ENCODE peak calls at places on chromosome 6, in four cellular contexts. Q is IMR-90, W is right lobe of liver, E is HCT116. O is an unnamed sample.

GRCh38 chr6:141361559-141361958 is 771.2 kb upstream of the GJE1 start:
- DNase-seq in Q (no peak), W (no peak), E (no peak), O (no peak)

GRCh38 chr6:132400641-132401119 is 595 bp downstream of the MOXD1 start:
- DNase-seq in Q (no peak), W (no peak), E (no peak), O (no peak)

GRCh38 chr6:160992323-160993314 is 1.1 kb downstream of the MAP3K4 start:
- DNase-seq in Q (peak), W (no peak), E (peak), O (no peak)

GRCh38 chr6:31966506-31966905 is 5.4 kb downstream of the DXO start:
- DNase-seq in Q (no peak), W (peak), E (no peak), O (peak)

GRCh38 chr6:93801101-93801847 is 381.9 kb upstream of the EPHA7 start:
- DNase-seq in Q (no peak), W (no peak), E (no peak), O (no peak)

GRCh38 chr6:145587342-145587741 is 148.0 kb downstream of the EPM2A start:
- DNase-seq in Q (no peak), W (no peak), E (no peak), O (no peak)

GRCh38 chr6:131849799-131850198 is 42.0 kb downstream of the ENPP1 start:
- DNase-seq in Q (no peak), W (no peak), E (no peak), O (no peak)

GRCh38 chr6:28996844-28997502 is 8.1 kb downstream of the ZNF311 start:
- DNase-seq in Q (peak), W (no peak), E (no peak), O (no peak)

GRCh38 chr6:36099872-36100483 is 30.3 kb upstream of the MAPK13 start:
- DNase-seq in Q (no peak), W (no peak), E (no peak), O (no peak)

GRCh38 chr6:160462551-160463109 is 114.5 kb downstream of the SLC22A3 start:
- DNase-seq in Q (peak), W (no peak), E (no peak), O (no peak)

GRCh38 chr6:24078200-24078599 is 47.8 kb upstream of the NRSN1 start:
- DNase-seq in Q (no peak), W (no peak), E (no peak), O (no peak)

GRCh38 chr6:31920803-31921202 is 6.7 kb upstream of the C2 start:
- DNase-seq in Q (no peak), W (no peak), E (no peak), O (no peak)

GRCh38 chr6:3887150-3887700 is 38.1 kb downstream of the FAM50B start:
- DNase-seq in Q (peak), W (peak), E (no peak), O (no peak)

GRCh38 chr6:164927288-164928040 is 381.9 kb downstream of the C6orf118 start:
- DNase-seq in Q (peak), W (peak), E (peak), O (peak)

GRCh38 chr6:38943964-38944363 is 104.6 kb upstream of the GLP1R start:
- DNase-seq in Q (no peak), W (no peak), E (no peak), O (no peak)

GRCh38 chr6:1029196-1029595 is 282.7 kb upstream of the FOXQ1 start:
- DNase-seq in Q (no peak), W (no peak), E (no peak), O (no peak)

GRCh38 chr6:17156966-17157365 is 55.1 kb downstream of the STMND1 start:
- DNase-seq in Q (no peak), W (no peak), E (no peak), O (no peak)

GRCh38 chr6:39314273-39314790 is at the start of gene KCNK17:
- DNase-seq in Q (no peak), W (no peak), E (no peak), O (no peak)

GRCh38 chr6:138109042-138109997 is 2.1 kb upstream of the PERP start:
- DNase-seq in Q (peak), W (no peak), E (peak), O (peak)

GRCh38 chr6:112029045-112029822 is 24.7 kb upstream of the CCN6 start:
- DNase-seq in Q (peak), W (no peak), E (peak), O (peak)

GRCh38 chr6:52152070-52152423 is 34.1 kb upstream of the IL17A start:
- DNase-seq in Q (no peak), W (no peak), E (no peak), O (no peak)

GRCh38 chr6:131741688-131742393 is 31.0 kb upstream of the CTAGE9 start:
- DNase-seq in Q (no peak), W (no peak), E (no peak), O (no peak)

GRCh38 chr6:52207066-52207465 is 20.9 kb downstream of the IL17A start:
- DNase-seq in Q (no peak), W (no peak), E (no peak), O (no peak)

GRCh38 chr6:146027586-146028249 is 1.1 kb upstream of the GRM1 start:
- DNase-seq in Q (no peak), W (peak), E (no peak), O (no peak)

GRCh38 chr6:46491201-46491788 is at the start of gene RCAN2:
- DNase-seq in Q (peak), W (peak), E (peak), O (peak)

GRCh38 chr6:15363523-15364400 is 117.9 kb downstream of the JARID2 start:
- DNase-seq in Q (no peak), W (no peak), E (no peak), O (no peak)

GRCh38 chr6:77440206-77440976 is 22.9 kb downstream of the HTR1B start:
- DNase-seq in Q (peak), W (no peak), E (no peak), O (no peak)

GRCh38 chr6:135451617-135452190 is 45.8 kb downstream of the AHI1 start:
- DNase-seq in Q (peak), W (no peak), E (peak), O (no peak)

GRCh38 chr6:11096109-11096508 is 2.5 kb downstream of the SMIM13 start:
- DNase-seq in Q (peak), W (no peak), E (peak), O (no peak)

GRCh38 chr6:54072708-54073313 is 38.4 kb upstream of the MLIP start:
- DNase-seq in Q (no peak), W (no peak), E (no peak), O (no peak)

GRCh38 chr6:132496519-132497180 is 16.3 kb downstream of the STX7 start:
- DNase-seq in Q (no peak), W (no peak), E (no peak), O (no peak)

GRCh38 chr6:30263734-30264133 is 50.5 kb upstream of the TRIM26 start:
- DNase-seq in Q (peak), W (no peak), E (no peak), O (no peak)

GRCh38 chr6:53922571-53922981 is 127.8 kb downstream of the LRRC1 start:
- DNase-seq in Q (no peak), W (no peak), E (no peak), O (no peak)

GRCh38 chr6:30782425-30783014 is 38.2 kb upstream of the IER3 start:
- DNase-seq in Q (peak), W (no peak), E (peak), O (no peak)

GRCh38 chr6:139173172-139173571 is 38.3 kb downstream of the HECA start:
- DNase-seq in Q (peak), W (no peak), E (no peak), O (no peak)

GRCh38 chr6:92364948-92365386 is 1054.4 kb downstream of the EPHA7 start:
- DNase-seq in Q (peak), W (no peak), E (no peak), O (no peak)

GRCh38 chr6:160882741-160883340 is 108.7 kb upstream of the MAP3K4 start:
- DNase-seq in Q (no peak), W (no peak), E (no peak), O (no peak)

GRCh38 chr6:6892706-6893601 is 214.8 kb upstream of the RREB1 start:
- DNase-seq in Q (no peak), W (no peak), E (no peak), O (no peak)
- TF ChIP-seq POLR2A in Q (no peak), W (no peak), E (no peak), O (no peak)

GRCh38 chr6:166237611-166238010 is 70.0 kb upstream of the TBXT start:
- DNase-seq in Q (no peak), W (no peak), E (no peak), O (no peak)

GRCh38 chr6:166241974-166242373 is 66.2 kb downstream of the PRR18 start:
- DNase-seq in Q (no peak), W (no peak), E (no peak), O (no peak)

GRCh38 chr6:166240889-166241288 is 67.3 kb downstream of the PRR18 start:
- DNase-seq in Q (no peak), W (no peak), E (no peak), O (no peak)

GRCh38 chr6:166235666-166236292 is 68.1 kb upstream of the TBXT start:
- DNase-seq in Q (no peak), W (no peak), E (no peak), O (no peak)

GRCh38 chr6:166236586-166236985 is 68.9 kb upstream of the TBXT start:
- DNase-seq in Q (no peak), W (no peak), E (no peak), O (peak)
- TF ChIP-seq CTCF in Q (no peak), W (no peak), E (no peak), O (no peak)

DNA sequence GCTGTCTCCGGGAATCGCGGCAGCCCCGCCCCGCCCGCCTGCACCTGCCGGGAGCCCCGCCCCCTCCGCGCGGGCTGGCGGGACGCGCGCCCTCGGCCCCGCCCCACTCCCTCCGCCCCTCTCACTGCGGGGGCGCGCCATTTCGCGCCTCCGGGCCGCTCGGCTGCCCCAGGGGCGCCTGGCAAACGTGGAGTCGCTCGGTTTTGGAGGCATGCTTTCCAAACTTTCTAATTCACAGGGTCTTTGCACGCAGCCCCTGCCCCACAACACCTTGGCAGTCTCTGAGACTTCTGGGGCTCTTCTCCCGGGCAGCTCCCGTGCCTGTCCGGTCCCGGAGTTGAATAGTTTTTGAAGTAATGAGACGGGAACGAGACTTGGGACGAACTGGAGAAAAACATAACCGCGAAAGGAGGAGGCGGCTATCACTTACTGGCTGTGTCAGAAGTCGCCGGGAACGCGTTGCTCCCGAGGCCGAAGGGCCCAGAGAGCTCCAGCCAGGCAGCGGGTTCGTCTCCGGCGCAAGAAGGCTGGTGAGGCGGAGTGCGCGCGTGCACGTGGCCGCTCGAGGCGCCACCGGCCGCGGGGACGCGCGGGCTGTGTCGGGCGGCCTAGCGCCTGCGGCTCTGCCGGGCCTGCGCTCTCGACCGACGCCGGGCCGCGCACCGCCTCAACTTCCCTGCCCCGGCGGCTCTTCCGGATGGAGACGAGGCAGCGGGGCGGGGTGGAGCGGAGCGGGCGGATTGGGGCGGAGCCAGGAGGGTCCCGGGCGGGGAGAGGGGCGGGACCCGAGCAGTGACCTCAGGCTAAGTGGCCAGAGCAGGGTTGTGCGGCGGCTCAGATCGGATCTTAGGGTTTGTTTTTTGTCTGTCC is at the start of gene MCM9:
- DNase-seq in Q (peak), W (peak), E (peak), O (peak)
- TF ChIP-seq POLR2A in Q (peak), W (peak), E (peak), O (peak)

GRCh38 chr6:152273638-152274037 is 363.5 kb downstream of the SYNE1 start:
- DNase-seq in Q (no peak), W (no peak), E (no peak), O (no peak)
- TF ChIP-seq CTCF in Q (no peak), W (no peak), E (no peak), O (no peak)

GRCh38 chr6:137102050-137102848 is 57.5 kb upstream of the IL20RA start:
- DNase-seq in Q (no peak), W (no peak), E (no peak), O (no peak)
- TF ChIP-seq POLR2A in Q (no peak), W (no peak), E (no peak), O (no peak)

DNA sequence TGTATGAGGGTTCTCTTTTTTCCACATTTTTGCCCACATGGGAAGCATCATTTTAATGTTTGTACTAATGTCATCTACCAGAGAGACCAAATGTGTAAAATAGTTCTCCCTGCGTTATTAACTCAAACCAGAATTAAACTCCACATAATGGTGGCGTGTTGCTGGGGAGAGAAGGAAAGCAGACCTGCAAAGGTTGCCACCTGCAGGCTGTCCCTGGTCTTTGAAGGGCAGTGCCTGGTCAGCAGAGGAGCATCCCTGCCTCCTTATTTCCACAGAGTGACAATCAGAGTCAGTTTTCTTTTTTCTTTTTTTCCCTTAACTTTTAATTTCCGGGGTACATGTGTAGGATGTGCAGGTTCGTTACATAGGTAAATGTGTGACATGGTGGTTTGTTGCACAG is 214.5 kb downstream of the TBX18 start:
- DNase-seq in Q (no peak), W (no peak), E (no peak), O (no peak)
- TF ChIP-seq CTCF in Q (no peak), W (peak), E (peak), O (no peak)

GRCh38 chr6:99427988-99428387 is 2.9 kb upstream of the PNISR start:
- DNase-seq in Q (no peak), W (no peak), E (no peak), O (no peak)

GRCh38 chr6:99424022-99424421 is 1.1 kb downstream of the PNISR start:
- DNase-seq in Q (no peak), W (no peak), E (no peak), O (no peak)

GRCh38 chr6:99426454-99426762 is 1.3 kb upstream of the PNISR start:
- DNase-seq in Q (no peak), W (no peak), E (no peak), O (no peak)

GRCh38 chr6:99424761-99425646 is at the start of gene PNISR:
- DNase-seq in Q (peak), W (peak), E (peak), O (peak)

DNA sequence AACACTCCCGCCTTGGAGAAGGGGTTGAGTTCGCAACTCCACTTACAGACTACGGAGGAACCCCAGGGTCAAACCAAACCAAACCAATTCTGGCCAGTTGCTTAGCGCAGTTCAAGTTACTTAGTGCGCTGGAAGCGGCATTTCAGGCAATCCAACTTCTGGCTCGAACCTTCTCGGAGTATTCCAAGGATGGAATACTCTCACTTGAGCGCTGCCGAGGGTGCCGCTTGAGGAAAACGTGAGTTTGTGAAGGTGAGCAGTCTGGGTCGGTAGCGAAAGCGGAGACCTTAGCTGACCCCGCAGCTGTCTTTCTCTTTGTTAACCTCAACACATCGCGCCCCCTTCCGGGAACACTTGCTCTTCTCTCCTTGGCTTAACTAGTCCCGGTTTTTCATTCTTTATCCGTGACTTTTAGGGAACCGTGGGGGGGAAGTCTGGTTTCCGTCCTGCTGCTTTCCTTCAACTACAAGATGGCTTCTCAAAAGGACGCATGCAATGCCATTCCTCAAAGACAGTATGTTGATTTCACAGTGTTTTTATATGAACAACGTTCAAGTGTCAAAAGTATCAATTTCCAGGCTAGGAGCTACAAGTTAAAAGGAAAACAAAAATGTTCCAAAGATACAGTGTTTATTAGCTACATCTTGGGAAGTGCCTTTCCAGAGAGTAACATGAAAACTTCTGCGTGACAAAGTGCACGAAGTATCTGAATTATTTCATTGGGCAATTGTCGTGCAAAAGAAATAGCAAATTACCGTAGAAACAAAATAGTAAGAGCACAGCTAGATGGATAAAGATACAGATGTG is 742 bp upstream of the PNISR start:
- DNase-seq in Q (peak), W (peak), E (peak), O (peak)
- TF ChIP-seq POLR2A in Q (no peak), W (no peak), E (peak), O (no peak)

GRCh38 chr6:84284428-84285033 is 57.1 kb upstream of the CEP162 start:
- DNase-seq in Q (peak), W (no peak), E (peak), O (no peak)
- TF ChIP-seq CTCF in Q (peak), W (peak), E (peak), O (peak)

DNA sequence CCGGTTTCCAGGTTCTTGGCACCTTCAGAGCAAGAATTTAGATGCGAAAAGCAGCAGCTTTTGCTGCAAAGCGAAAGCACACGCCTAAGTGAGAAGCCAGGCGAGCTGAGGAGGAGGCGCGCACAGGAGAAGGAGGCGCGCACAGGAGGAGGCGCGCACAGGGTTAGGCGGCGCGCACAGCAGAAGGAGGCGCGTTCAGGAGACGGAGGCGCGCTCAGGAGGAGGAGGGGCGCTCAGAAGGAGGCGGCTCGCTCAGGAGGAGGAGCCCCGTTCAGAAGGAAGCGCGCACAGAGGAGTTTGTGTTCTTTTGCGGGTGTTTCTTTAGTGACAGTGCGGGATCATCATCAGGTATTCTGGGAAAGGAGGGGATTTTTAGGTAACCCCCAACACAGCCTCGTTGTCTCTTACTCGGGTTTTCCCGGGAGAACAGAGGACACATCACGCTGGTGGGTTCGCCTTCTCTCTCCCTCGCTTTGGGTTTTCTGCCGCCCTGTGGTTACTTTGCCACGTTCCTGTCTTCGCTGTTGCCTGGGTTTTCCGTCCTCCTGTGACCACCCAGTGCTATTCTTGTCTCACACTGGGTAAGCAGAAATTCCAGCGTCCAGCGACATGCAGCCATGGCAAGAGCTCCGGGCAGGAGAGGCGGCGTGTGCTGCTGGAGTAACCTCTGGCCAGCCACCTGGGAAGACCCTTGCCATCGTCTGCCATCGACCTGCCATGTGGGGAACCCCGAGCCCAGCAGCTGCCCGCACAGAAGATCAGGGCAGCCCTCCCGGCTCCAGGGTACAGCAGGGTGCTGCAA is 47.0 kb downstream of the WDR27 start:
- DNase-seq in Q (peak), W (no peak), E (no peak), O (peak)
- TF ChIP-seq POLR2A in Q (no peak), W (no peak), E (no peak), O (no peak)

GRCh38 chr6:87920245-87920644 is 127.4 kb upstream of the SPACA1 start:
- DNase-seq in Q (no peak), W (no peak), E (no peak), O (no peak)

GRCh38 chr6:87922947-87923330 is 124.7 kb upstream of the SPACA1 start:
- DNase-seq in Q (no peak), W (no peak), E (no peak), O (peak)

GRCh38 chr6:87919416-87919815 is 128.2 kb upstream of the SPACA1 start:
- DNase-seq in Q (no peak), W (no peak), E (no peak), O (no peak)

GRCh38 chr6:87922191-87922946 is 125.3 kb upstream of the SPACA1 start:
- DNase-seq in Q (no peak), W (no peak), E (no peak), O (no peak)

DNA sequence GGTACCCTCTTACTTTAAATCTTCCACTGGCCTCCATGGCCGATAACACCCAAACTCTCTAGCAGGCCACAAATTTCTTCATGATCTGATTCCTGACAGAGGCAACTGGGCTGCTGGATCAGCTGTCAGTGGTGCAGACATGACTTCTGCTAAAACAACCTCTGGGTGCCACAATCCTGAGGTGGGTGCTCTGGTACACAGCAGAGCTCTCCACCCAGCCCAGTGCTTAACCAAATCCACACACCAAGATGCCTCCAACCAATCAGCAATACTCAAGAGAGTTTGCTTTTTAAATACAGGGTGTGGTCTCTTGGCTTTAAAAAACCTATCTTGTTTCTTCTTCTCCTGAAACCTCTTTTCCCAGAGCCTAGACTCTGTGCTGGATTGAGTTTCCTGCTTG is 126.6 kb upstream of the SPACA1 start:
- DNase-seq in Q (no peak), W (no peak), E (no peak), O (no peak)
- TF ChIP-seq CTCF in Q (no peak), W (no peak), E (no peak), O (no peak)

O was measured in spleen.